ENCODE peak calls at places on chromosomes 12 and 14, in six cellular contexts. H, F, O, B, Q and U are unnamed samples.

GRCh38 chr12:85866929-85867776 is 6.9 kb upstream of the NTS start:
- DNase-seq in B (no peak), O (peak), F (no peak), H (peak), Q (no peak), U (no peak)

GRCh38 chr12:111636209-111636928 is 37.3 kb upstream of the ATXN2 start:
- DNase-seq in Q (peak), O (peak), B (peak), H (no peak), F (no peak), U (no peak)

GRCh38 chr14:21999400-21999799 is 325.8 kb upstream of the OR4E1 start:
- DNase-seq in F (no peak), Q (no peak), H (no peak), O (no peak), B (no peak), U (no peak)

GRCh38 chr12:124609041-124609984 is 41.9 kb upstream of the NCOR2 start:
- DNase-seq in Q (peak), F (peak), B (peak), H (peak), O (no peak), U (no peak)

GRCh38 chr12:65010437-65010836 is 110.7 kb downstream of the WIF1 start:
- DNase-seq in Q (no peak), F (no peak), O (no peak), B (no peak), H (no peak), U (no peak)

GRCh38 chr12:132730353-132730752 is 19.7 kb downstream of the PGAM5 start:
- DNase-seq in H (no peak), O (no peak), Q (no peak), F (no peak), B (no peak), U (no peak)

GRCh38 chr12:104768033-104768432 is 190.1 kb downstream of the SLC41A2 start:
- DNase-seq in Q (no peak), F (no peak), O (no peak), H (no peak), B (no peak), U (no peak)

GRCh38 chr12:68964013-68964412 is 31.0 kb upstream of the CPM start:
- DNase-seq in F (no peak), Q (no peak), H (no peak), B (no peak), O (no peak), U (no peak)

GRCh38 chr14:94103554-94104165 is 6.9 kb upstream of the IFI27 start:
- DNase-seq in F (no peak), O (no peak), B (no peak), H (no peak), Q (no peak), U (no peak)

GRCh38 chr12:71653137-71653536 is 10.5 kb downstream of the ZFC3H1 start:
- DNase-seq in Q (no peak), F (no peak), O (no peak), B (no peak), H (no peak), U (no peak)

GRCh38 chr12:4108803-4109345 is 164.7 kb upstream of the CCND2 start:
- DNase-seq in F (no peak), Q (no peak), H (no peak), B (no peak), O (no peak), U (peak)

GRCh38 chr12:121809712-121810116 is 5.9 kb downstream of the SETD1B start:
- DNase-seq in Q (no peak), O (no peak), B (no peak), H (no peak), F (no peak), U (no peak)

GRCh38 chr12:52010692-52011601 is 4.2 kb downstream of the TAMALIN start:
- DNase-seq in H (no peak), Q (no peak), B (no peak), F (no peak), O (no peak), U (no peak)

GRCh38 chr12:114952573-114953196 is 268.7 kb upstream of the TBX3 start:
- DNase-seq in F (no peak), O (no peak), Q (no peak), B (no peak), H (no peak), U (no peak)

GRCh38 chr12:55652352-55652751 is 15.7 kb downstream of the OR10P1 start:
- DNase-seq in B (no peak), O (no peak), H (no peak), Q (no peak), F (no peak), U (no peak)

GRCh38 chr12:92063641-92064040 is 82.0 kb downstream of the BTG1 start:
- DNase-seq in B (no peak), H (no peak), F (no peak), O (no peak), Q (no peak), U (peak)

GRCh38 chr12:1809606-1810140 is 10.7 kb upstream of the LRTM2 start:
- DNase-seq in H (no peak), Q (no peak), F (no peak), O (no peak), B (no peak), U (no peak)

GRCh38 chr12:630656-631632 is 32.3 kb downstream of the NINJ2 start:
- DNase-seq in H (peak), Q (peak), O (no peak), F (peak), B (no peak), U (peak)

GRCh38 chr14:55707365-55707804 is 127.4 kb downstream of the KTN1 start:
- DNase-seq in H (peak), B (no peak), Q (no peak), F (peak), O (peak), U (no peak)

GRCh38 chr12:120885521-120885920 is 18.6 kb downstream of the SPPL3 start:
- DNase-seq in F (no peak), O (no peak), B (no peak), Q (no peak), H (no peak), U (no peak)

GRCh38 chr12:77031745-77032144 is 33.6 kb downstream of the E2F7 start:
- DNase-seq in B (no peak), Q (no peak), H (no peak), F (no peak), O (peak), U (no peak)

GRCh38 chr12:104672501-104673265 is 215.9 kb downstream of the CHST11 start:
- DNase-seq in O (peak), Q (no peak), B (no peak), H (no peak), F (no peak), U (peak)

GRCh38 chr12:53453953-53454640 is 2.2 kb downstream of the PCBP2 start:
- DNase-seq in Q (no peak), B (no peak), F (no peak), H (no peak), O (no peak), U (no peak)

GRCh38 chr12:98644433-98644711 is 216 bp downstream of the IKBIP start:
- DNase-seq in Q (no peak), F (no peak), O (peak), H (no peak), B (no peak), U (peak)

GRCh38 chr14:93281937-93282336 is 50.9 kb downstream of the BTBD7 start:
- DNase-seq in F (no peak), O (no peak), H (no peak), Q (no peak), B (no peak), U (no peak)

GRCh38 chr14:25007832-25008231 is 42.1 kb downstream of the STXBP6 start:
- DNase-seq in F (no peak), B (no peak), Q (no peak), H (no peak), O (no peak), U (peak)

GRCh38 chr12:84502907-84503787 is 409.5 kb downstream of the SLC6A15 start:
- DNase-seq in F (no peak), B (no peak), Q (peak), H (peak), O (peak), U (peak)

GRCh38 chr12:53596920-53597363 is 29.2 kb downstream of the ATF7 start:
- DNase-seq in H (no peak), O (no peak), B (no peak), Q (no peak), F (no peak), U (no peak)

GRCh38 chr12:3214508-3215365 is 137.6 kb downstream of the TSPAN9 start:
- DNase-seq in B (no peak), Q (no peak), O (no peak), H (no peak), F (no peak), U (no peak)

GRCh38 chr14:50780393-50780792 is 50.6 kb downstream of the NIN start:
- DNase-seq in F (no peak), O (no peak), B (no peak), Q (no peak), H (no peak), U (no peak)

GRCh38 chr12:2535583-2536187 is 259.1 kb upstream of the FKBP4 start:
- DNase-seq in Q (no peak), O (no peak), H (no peak), B (no peak), F (no peak), U (no peak)

GRCh38 chr14:77046706-77047105 is 18.2 kb upstream of the IRF2BPL start:
- DNase-seq in O (no peak), F (no peak), Q (no peak), B (no peak), H (no peak), U (no peak)

GRCh38 chr12:44076892-44077291 is 241.0 kb downstream of the TMEM117 start:
- DNase-seq in B (no peak), H (no peak), O (no peak), F (no peak), Q (no peak), U (no peak)

GRCh38 chr12:1790470-1790869 is 29.9 kb upstream of the LRTM2 start:
- DNase-seq in H (no peak), F (no peak), Q (no peak), B (no peak), O (no peak), U (no peak)

GRCh38 chr14:103336191-103336590 is 2.2 kb downstream of the EIF5 start:
- DNase-seq in F (no peak), H (no peak), O (no peak), B (no peak), Q (no peak), U (no peak)

GRCh38 chr14:104393199-104393897 is 186.2 kb upstream of the C14orf180 start:
- DNase-seq in Q (no peak), H (no peak), B (no peak), O (no peak), F (no peak), U (no peak)